ENCODE peak calls at places on chromosomes 2 and 18, in ten cellular contexts. E, X, G, W, H, S, R, I, F and A are unnamed samples.

GRCh38 chr2:156356006-156356764 is 23.7 kb upstream of the NR4A2 start:
- DNase-seq in S (peak; percentile 66), E (no peak), R (no peak), F (no peak), I (no peak), H (no peak), W (peak; percentile 53), X (no peak), G (no peak), A (peak; percentile 40)

GRCh38 chr2:22683911-22684310 is 701.1 kb upstream of the KLHL29 start:
- DNase-seq in W (no peak), F (no peak), R (no peak), X (peak; percentile 64), S (no peak), E (no peak), H (no peak), G (no peak), I (no peak), A (no peak)

GRCh38 chr2:27075219-27075871 is 3.1 kb upstream of the EMILIN1 start:
- DNase-seq in S (no peak), F (peak; percentile 85), X (no peak), E (peak; percentile 77), G (no peak), W (no peak), I (no peak), R (no peak), H (no peak), A (no peak)

GRCh38 chr2:234673961-234674759 is 177.3 kb upstream of the ARL4C start:
- DNase-seq in G (no peak), S (peak; percentile 18), W (no peak), F (no peak), R (no peak), X (no peak), E (no peak), H (no peak), I (no peak), A (peak; percentile 61)

GRCh38 chr2:102063948-102064678 is 72.4 kb downstream of the IL1R2 start:
- DNase-seq in F (no peak), W (peak; percentile 86), R (no peak), G (peak; percentile 84), I (no peak), H (peak; percentile 92), S (peak; percentile 99), X (no peak), E (peak; percentile 84), A (peak; percentile 97)

GRCh38 chr2:210169871-210170441 is 1.3 kb downstream of the KANSL1L start:
- DNase-seq in E (no peak), R (no peak), W (peak; percentile 43), G (peak; percentile 2), X (no peak), S (peak; percentile 82), H (peak; percentile 81), F (no peak), I (peak; percentile 24), A (peak; percentile 64)

GRCh38 chr2:240507778-240508251 is 50.0 kb downstream of the ANKMY1 start:
- DNase-seq in F (no peak), R (no peak), E (no peak), S (no peak), H (no peak), W (no peak), I (no peak), X (no peak), G (no peak), A (no peak)

GRCh38 chr18:47260924-47261701 is 9.7 kb upstream of the SKOR2 start:
- DNase-seq in S (no peak), I (no peak), G (no peak), F (no peak), E (no peak), W (no peak), R (no peak), X (no peak), H (no peak), A (no peak)

GRCh38 chr2:191351921-191352320 is 106.7 kb downstream of the MYO1B start:
- DNase-seq in W (no peak), X (no peak), H (peak; percentile 34), F (no peak), S (peak; percentile 43), G (no peak), E (no peak), R (no peak), I (no peak), A (peak; percentile 26)

GRCh38 chr2:237156131-237156856 is 70.6 kb downstream of the COPS8 start:
- DNase-seq in W (peak; percentile 68), S (peak; percentile 91), I (no peak), F (peak; percentile 51), G (peak; percentile 49), R (no peak), X (no peak), H (no peak), E (peak; percentile 73), A (peak; percentile 83)

GRCh38 chr2:157875720-157876065 is 437 bp downstream of the ACVR1 start:
- DNase-seq in F (no peak), I (peak; percentile 57), R (no peak), X (no peak), H (peak; percentile 57), S (peak; percentile 62), G (peak; percentile 21), W (no peak), E (peak; percentile 71), A (peak; percentile 20)

GRCh38 chr2:2699117-2699497 is 368.0 kb upstream of the MYT1L start:
- DNase-seq in H (no peak), G (no peak), S (no peak), E (no peak), R (no peak), I (no peak), X (no peak), W (no peak), F (no peak), A (no peak)